ENCODE peak calls at places on chromosome 21, in five cellular contexts. One of them, this sample, is unnamed.

GRCh38 chr21:36431252-36431651 is 46.1 kb downstream of the CHAF1B start:
- DNase-seq in BE2C: no peak
- DNase-seq in fibroblast of pulmonary artery: no peak
- DNase-seq in IMR-90: no peak
- DNase-seq in keratinocyte: no peak
- DNase-seq in this sample: no peak

GRCh38 chr21:37176716-37177115 is 90.4 kb downstream of the VPS26C start:
- DNase-seq in IMR-90: no peak
- DNase-seq in fibroblast of pulmonary artery: no peak
- DNase-seq in keratinocyte: no peak
- DNase-seq in BE2C: no peak
- DNase-seq in this sample: no peak

GRCh38 chr21:26844258-26845065 is 747 bp downstream of the ADAMTS1 start:
- DNase-seq in BE2C: peak; percentile 70
- DNase-seq in IMR-90: peak; percentile 22
- DNase-seq in fibroblast of pulmonary artery: peak; percentile 53
- DNase-seq in keratinocyte: no peak
- DNase-seq in this sample: peak; percentile 53

GRCh38 chr21:36202721-36203602 is 46.3 kb downstream of the DOP1B start:
- DNase-seq in fibroblast of pulmonary artery: no peak
- DNase-seq in BE2C: no peak
- DNase-seq in keratinocyte: no peak
- DNase-seq in IMR-90: peak; percentile 47
- DNase-seq in this sample: no peak

GRCh38 chr21:45042664-45043161 is 31.7 kb upstream of the ADARB1 start:
- DNase-seq in fibroblast of pulmonary artery: no peak
- DNase-seq in keratinocyte: no peak
- DNase-seq in BE2C: no peak
- DNase-seq in IMR-90: no peak
- DNase-seq in this sample: no peak

GRCh38 chr21:15300131-15300530 is 235.3 kb upstream of the NRIP1 start:
- DNase-seq in IMR-90: no peak
- DNase-seq in keratinocyte: no peak
- DNase-seq in fibroblast of pulmonary artery: no peak
- DNase-seq in BE2C: no peak
- DNase-seq in this sample: no peak

GRCh38 chr21:26966360-26966977 is 419 bp downstream of the ADAMTS5 start:
- DNase-seq in keratinocyte: no peak
- DNase-seq in fibroblast of pulmonary artery: peak; percentile 28
- DNase-seq in IMR-90: peak; percentile 37
- DNase-seq in BE2C: peak; percentile 20
- DNase-seq in this sample: peak; percentile 18

GRCh38 chr21:42401820-42402251 is 1.9 kb upstream of the UBASH3A start:
- DNase-seq in IMR-90: no peak
- DNase-seq in fibroblast of pulmonary artery: no peak
- DNase-seq in keratinocyte: no peak
- DNase-seq in BE2C: no peak
- DNase-seq in this sample: no peak

GRCh38 chr21:31543191-31543590 is 116.3 kb upstream of the SOD1 start:
- DNase-seq in BE2C: no peak
- DNase-seq in IMR-90: peak; percentile 86
- DNase-seq in fibroblast of pulmonary artery: peak; percentile 65
- DNase-seq in keratinocyte: no peak
- DNase-seq in this sample: no peak

GRCh38 chr21:45072166-45072962 is 2.0 kb upstream of the ADARB1 start:
- DNase-seq in fibroblast of pulmonary artery: no peak
- DNase-seq in BE2C: no peak
- DNase-seq in IMR-90: no peak
- DNase-seq in keratinocyte: no peak
- DNase-seq in this sample: no peak

GRCh38 chr21:37281993-37282392 is 14.9 kb upstream of the VPS26C start:
- DNase-seq in fibroblast of pulmonary artery: no peak
- DNase-seq in keratinocyte: no peak
- DNase-seq in BE2C: no peak
- DNase-seq in IMR-90: no peak
- DNase-seq in this sample: no peak

GRCh38 chr21:31930001-31930400 is 57.2 kb downstream of the HUNK start:
- DNase-seq in fibroblast of pulmonary artery: no peak
- DNase-seq in BE2C: no peak
- DNase-seq in keratinocyte: no peak
- DNase-seq in IMR-90: no peak
- DNase-seq in this sample: no peak

GRCh38 chr21:25708467-25709065 is 26.1 kb downstream of the ATP5PF start:
- DNase-seq in fibroblast of pulmonary artery: peak; percentile 68
- DNase-seq in IMR-90: peak; percentile 56
- DNase-seq in keratinocyte: no peak
- DNase-seq in BE2C: peak; percentile 43
- DNase-seq in this sample: peak; percentile 66

DNA sequence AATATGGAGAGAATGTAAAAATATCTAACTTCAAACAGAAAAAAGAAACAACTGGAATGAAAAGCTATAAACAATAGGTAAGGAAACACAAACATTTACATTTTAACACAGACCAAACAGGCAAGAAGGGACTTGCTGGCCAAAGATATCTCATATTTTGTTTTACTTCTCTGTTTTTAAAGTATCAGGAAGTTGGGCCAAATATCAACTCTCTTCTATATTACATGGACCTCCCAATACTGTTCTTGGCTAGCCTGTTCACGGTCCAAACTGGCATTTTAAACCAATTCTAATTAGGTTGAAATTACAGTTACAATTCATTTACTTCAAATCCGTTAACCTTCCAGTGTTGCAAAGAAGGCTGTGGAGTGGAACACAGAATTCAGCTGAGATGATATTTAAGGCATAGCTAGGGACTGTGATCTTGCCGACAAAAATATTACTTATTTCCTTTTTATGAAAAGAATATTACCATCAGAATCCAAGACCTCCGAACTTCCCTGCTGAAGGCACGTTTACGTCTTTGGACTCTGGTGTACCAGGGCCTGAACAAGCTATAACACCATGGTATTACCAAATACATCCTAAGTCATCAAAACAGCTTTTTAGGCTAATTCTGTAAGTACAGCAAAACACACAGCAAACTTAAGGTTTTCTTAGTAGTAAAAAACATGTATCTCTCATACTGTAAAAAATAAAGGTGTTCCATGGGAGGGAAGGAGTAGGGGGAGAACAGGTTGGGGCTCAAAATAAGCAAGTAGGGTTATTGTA is 165.4 kb downstream of the RUNX1 start:
- DNase-seq in BE2C: no peak
- DNase-seq in fibroblast of pulmonary artery: no peak
- DNase-seq in keratinocyte: peak; percentile 7
- DNase-seq in IMR-90: no peak
- DNase-seq in this sample: no peak
- H3K4me3 ChIP-seq in BE2C: no peak overlapping the region
- H3K4me3 ChIP-seq in fibroblast of pulmonary artery: peak overlapping the region; percentile 85
- H3K4me3 ChIP-seq in keratinocyte: peak overlapping the region; percentile 96
- H3K4me3 ChIP-seq in IMR-90: peak overlapping the region; percentile 99
- H3K4me3 ChIP-seq in this sample: no peak overlapping the region

DNA sequence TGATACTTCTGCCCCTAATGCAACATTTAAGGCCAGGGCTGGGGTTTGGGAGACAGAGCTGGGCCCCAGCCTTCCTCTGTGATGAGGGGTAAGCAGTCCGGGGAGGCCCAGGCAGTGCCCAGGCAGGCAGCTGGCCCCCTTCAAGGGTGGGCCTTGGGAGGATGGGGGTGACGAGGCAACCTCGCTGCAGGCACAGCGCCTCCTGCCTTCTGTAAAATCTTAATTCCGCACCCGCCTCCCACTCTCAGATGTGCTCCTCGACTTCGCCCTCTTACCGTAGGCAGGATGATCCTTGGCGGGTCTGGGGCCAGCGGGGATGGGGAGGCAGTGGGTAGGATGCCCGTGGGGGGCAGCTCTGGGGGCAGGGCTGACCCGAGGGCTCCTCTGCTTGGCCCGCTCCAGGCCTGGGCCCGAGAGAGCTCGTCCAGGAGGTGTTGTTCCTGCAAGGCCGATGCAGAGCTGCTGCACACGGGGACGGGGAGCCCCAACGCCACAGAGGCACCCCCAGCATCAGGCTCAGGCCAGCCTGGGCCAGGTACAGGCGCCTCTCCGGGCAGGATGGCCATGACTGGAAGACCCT is 9.1 kb downstream of the C21orf58 start:
- DNase-seq in BE2C: no peak
- DNase-seq in IMR-90: no peak
- DNase-seq in keratinocyte: no peak
- DNase-seq in fibroblast of pulmonary artery: no peak
- DNase-seq in this sample: no peak
- TF ChIP-seq CTCF in BE2C: no peak
- TF ChIP-seq CTCF in IMR-90: no peak
- TF ChIP-seq CTCF in keratinocyte: no peak
- TF ChIP-seq CTCF in fibroblast of pulmonary artery: no peak
- TF ChIP-seq CTCF in this sample: no peak

GRCh38 chr21:41316641-41317392 is at the start of gene FAM3B:
- DNase-seq in BE2C: no peak
- DNase-seq in IMR-90: no peak
- DNase-seq in fibroblast of pulmonary artery: no peak
- DNase-seq in keratinocyte: no peak
- DNase-seq in this sample: peak; percentile 57
- H3K4me3 ChIP-seq in BE2C: no peak within 1 kb of the TSS
- H3K4me3 ChIP-seq in IMR-90: no peak within 1 kb of the TSS
- H3K4me3 ChIP-seq in fibroblast of pulmonary artery: no peak within 1 kb of the TSS
- H3K4me3 ChIP-seq in keratinocyte: no peak within 1 kb of the TSS
- H3K4me3 ChIP-seq in this sample: no peak within 1 kb of the TSS

DNA sequence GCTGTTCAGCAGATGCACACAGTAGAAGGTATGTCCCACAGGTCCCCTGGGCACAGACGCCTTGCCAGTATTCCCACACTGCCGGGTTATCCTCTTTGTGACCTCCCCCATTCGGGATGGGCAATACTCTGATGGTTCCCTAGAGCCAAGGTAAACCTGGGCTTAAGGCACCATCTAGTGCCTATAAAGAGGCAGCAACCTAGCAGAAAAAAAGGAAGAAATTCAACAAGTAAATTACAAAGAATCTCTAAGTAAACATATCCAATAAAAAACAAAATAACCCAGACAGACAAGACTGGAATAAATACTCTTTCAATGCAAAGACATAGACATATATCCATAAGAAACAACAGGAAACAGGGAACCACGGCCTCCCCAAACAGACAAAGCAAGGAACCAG is 39.4 kb downstream of the HSF2BP start:
- DNase-seq in keratinocyte: no peak
- DNase-seq in BE2C: no peak
- DNase-seq in fibroblast of pulmonary artery: peak; percentile 31
- DNase-seq in IMR-90: no peak
- DNase-seq in this sample: peak; percentile 44
- TF ChIP-seq CTCF in keratinocyte: peak; percentile 35
- TF ChIP-seq CTCF in BE2C: peak; percentile 51
- TF ChIP-seq CTCF in fibroblast of pulmonary artery: peak; percentile 18
- TF ChIP-seq CTCF in IMR-90: peak; percentile 27
- TF ChIP-seq CTCF in this sample: no peak

GRCh38 chr21:38766987-38767722 is 38.6 kb upstream of the ETS2 start:
- DNase-seq in keratinocyte: no peak
- DNase-seq in IMR-90: no peak
- DNase-seq in BE2C: no peak
- DNase-seq in fibroblast of pulmonary artery: no peak
- DNase-seq in this sample: peak; percentile 66
- H3K4me3 ChIP-seq in keratinocyte: peak overlapping the region; percentile 70
- H3K4me3 ChIP-seq in IMR-90: no peak overlapping the region
- H3K4me3 ChIP-seq in BE2C: no peak overlapping the region
- H3K4me3 ChIP-seq in fibroblast of pulmonary artery: no peak overlapping the region
- H3K4me3 ChIP-seq in this sample: no peak overlapping the region

GRCh38 chr21:40173833-40174232 is 306.6 kb downstream of the PCP4 start:
- DNase-seq in IMR-90: no peak
- DNase-seq in keratinocyte: no peak
- DNase-seq in BE2C: no peak
- DNase-seq in fibroblast of pulmonary artery: no peak
- DNase-seq in this sample: no peak
- TF ChIP-seq CTCF in IMR-90: no peak
- TF ChIP-seq CTCF in keratinocyte: no peak
- TF ChIP-seq CTCF in BE2C: no peak
- TF ChIP-seq CTCF in fibroblast of pulmonary artery: no peak
- TF ChIP-seq CTCF in this sample: no peak

GRCh38 chr21:24693779-24694178 is 913.5 kb downstream of the MRPL39 start:
- DNase-seq in IMR-90: no peak
- DNase-seq in keratinocyte: no peak
- DNase-seq in fibroblast of pulmonary artery: no peak
- DNase-seq in BE2C: no peak
- DNase-seq in this sample: no peak
- H3K4me3 ChIP-seq in IMR-90: no peak overlapping the region
- H3K4me3 ChIP-seq in keratinocyte: no peak overlapping the region
- H3K4me3 ChIP-seq in fibroblast of pulmonary artery: no peak overlapping the region
- H3K4me3 ChIP-seq in BE2C: no peak overlapping the region
- H3K4me3 ChIP-seq in this sample: no peak overlapping the region